ENCODE peak calls at places on chromosomes 6 and 20, in seven cellular contexts. A is OCI-LY7, Q is neuronal stem cell, H is H1, Z is neural progenitor cell, J is IMR-90, Y is MM.1S. I is an unnamed sample.
A peak's percentile ranks its signal among the peaks of the same experiment; 100 is the strongest.

GRCh38 chr20:878511-879307 is 37.4 kb downstream of the ANGPT4 start:
- DNase-seq in A (peak; percentile 44), Q (peak; percentile 74), H (peak; percentile 81), Z (peak; percentile 85), J (peak; percentile 20), Y (peak; percentile 34), I (no peak)

GRCh38 chr6:169828176-169828575 is 76.8 kb downstream of the ERMARD start:
- DNase-seq in A (no peak), Q (no peak), H (peak; percentile 36), Z (no peak), J (no peak), Y (no peak), I (no peak)

GRCh38 chr6:2872417-2873358 is 30.4 kb downstream of the SERPINB9 start:
- DNase-seq in A (no peak), Q (no peak), H (no peak), Z (no peak), J (no peak), Y (no peak), I (no peak)

GRCh38 chr20:50219520-50220086 is 29.0 kb downstream of the CEBPB start:
- DNase-seq in A (no peak), Q (no peak), H (no peak), Z (no peak), J (no peak), Y (no peak), I (no peak)

GRCh38 chr6:43495409-43495941 is 14.7 kb downstream of the LRRC73 start:
- DNase-seq in A (no peak), Q (no peak), H (no peak), Z (no peak), J (no peak), Y (no peak), I (peak; percentile 60)

GRCh38 chr20:48822879-48823385 is 4.9 kb downstream of the PREX1 start:
- DNase-seq in A (no peak), Q (no peak), H (no peak), Z (no peak), J (no peak), Y (no peak), I (no peak)

GRCh38 chr20:32742322-32743236 is 688 bp downstream of the COMMD7 start:
- DNase-seq in A (peak; percentile 35), Q (no peak), H (peak; percentile 58), Z (peak; percentile 25), J (no peak), Y (no peak), I (no peak)

GRCh38 chr6:13461805-13462204 is 25.6 kb downstream of the GFOD1 start:
- DNase-seq in A (no peak), Q (no peak), H (no peak), Z (no peak), J (no peak), Y (no peak), I (no peak)

GRCh38 chr20:25389858-25390537 is 637 bp downstream of the ABHD12 start:
- DNase-seq in A (no peak), Q (peak; percentile 56), H (peak; percentile 69), Z (peak; percentile 76), J (no peak), Y (peak; percentile 40), I (peak; percentile 32)

GRCh38 chr20:23230766-23231385 is 119.7 kb upstream of the NXT1 start:
- DNase-seq in A (no peak), Q (no peak), H (peak; percentile 33), Z (no peak), J (no peak), Y (no peak), I (no peak)

GRCh38 chr6:19327684-19328083 is 509.5 kb upstream of the ID4 start:
- DNase-seq in A (no peak), Q (no peak), H (no peak), Z (no peak), J (no peak), Y (no peak), I (no peak)

GRCh38 chr6:121857551-121857950 is 422.1 kb downstream of the GJA1 start:
- DNase-seq in A (no peak), Q (no peak), H (no peak), Z (peak; percentile 13), J (peak; percentile 8), Y (no peak), I (no peak)

GRCh38 chr20:25220810-25221591 is 25.5 kb downstream of the ENTPD6 start:
- DNase-seq in A (no peak), Q (no peak), H (no peak), Z (no peak), J (no peak), Y (no peak), I (no peak)

GRCh38 chr6:126176266-126176665 is 163.6 kb upstream of the CENPW start:
- DNase-seq in A (no peak), Q (no peak), H (no peak), Z (peak; percentile 40), J (peak; percentile 14), Y (no peak), I (no peak)

GRCh38 chr6:13486679-13487121 is 700 bp downstream of the GFOD1 start:
- DNase-seq in A (peak; percentile 80), Q (peak; percentile 37), H (peak; percentile 74), Z (peak; percentile 67), J (peak; percentile 61), Y (peak; percentile 39), I (no peak)

GRCh38 chr6:159305159-159305558 is 136.0 kb downstream of the FNDC1 start:
- DNase-seq in A (no peak), Q (no peak), H (no peak), Z (no peak), J (no peak), Y (no peak), I (no peak)

GRCh38 chr6:18186033-18186432 is 30.8 kb downstream of the KDM1B start:
- DNase-seq in A (no peak), Q (no peak), H (no peak), Z (peak; percentile 28), J (no peak), Y (no peak), I (peak; percentile 65)

GRCh38 chr6:26019261-26019845 is 56.8 kb downstream of the TRIM38 start:
- DNase-seq in A (no peak), Q (no peak), H (no peak), Z (no peak), J (no peak), Y (no peak), I (no peak)

GRCh38 chr20:8898823-8899222 is 170.1 kb upstream of the PLCB4 start:
- DNase-seq in A (no peak), Q (no peak), H (no peak), Z (no peak), J (no peak), Y (no peak), I (no peak)

GRCh38 chr6:90719321-90720195 is 132.7 kb upstream of the MAP3K7 start:
- DNase-seq in A (no peak), Q (no peak), H (no peak), Z (no peak), J (no peak), Y (no peak), I (no peak)

GRCh38 chr6:39207421-39208232 is 21.6 kb downstream of the KCNK5 start:
- DNase-seq in A (no peak), Q (no peak), H (no peak), Z (no peak), J (no peak), Y (no peak), I (no peak)

GRCh38 chr6:429515-430121 is 38.1 kb downstream of the IRF4 start:
- DNase-seq in A (no peak), Q (no peak), H (no peak), Z (no peak), J (no peak), Y (peak; percentile 31), I (no peak)

GRCh38 chr20:35954907-35955251 is 577 bp upstream of the SCAND1 start:
- DNase-seq in A (peak; percentile 55), Q (no peak), H (no peak), Z (no peak), J (peak; percentile 43), Y (peak; percentile 63), I (peak; percentile 46)

GRCh38 chr6:32868257-32868788 is 14.3 kb downstream of the PSMB9 start:
- DNase-seq in A (peak; percentile 90), Q (peak; percentile 86), H (peak; percentile 84), Z (peak; percentile 85), J (peak; percentile 65), Y (peak; percentile 79), I (peak; percentile 55)

GRCh38 chr20:32114305-32114960 is 4.9 kb downstream of the TM9SF4 start:
- DNase-seq in A (no peak), Q (no peak), H (no peak), Z (no peak), J (no peak), Y (no peak), I (no peak)

GRCh38 chr6:88891135-88891845 is 72.1 kb downstream of the RNGTT start:
- DNase-seq in A (no peak), Q (no peak), H (no peak), Z (no peak), J (peak; percentile 20), Y (no peak), I (no peak)
- H3K4me2 ChIP-seq in A (no peak overlapping the region), Q (no peak overlapping the region), H (no peak overlapping the region), Z (no peak overlapping the region), J (no peak overlapping the region), Y (no peak overlapping the region), I (no peak overlapping the region)

GRCh38 chr6:137879301-137879700 is 12.2 kb downstream of the TNFAIP3 start:
- DNase-seq in A (no peak), Q (no peak), H (no peak), Z (no peak), J (no peak), Y (no peak), I (no peak)
- H3K4me2 ChIP-seq in A (no peak overlapping the region), Q (no peak overlapping the region), H (peak overlapping the region; percentile 35), Z (peak overlapping the region; percentile 63), J (no peak overlapping the region), Y (peak overlapping the region; percentile 3), I (no peak overlapping the region)

GRCh38 chr6:166862287-166862977 is 93.9 kb downstream of the RNASET2 start:
- DNase-seq in A (no peak), Q (peak; percentile 52), H (peak; percentile 81), Z (peak; percentile 76), J (no peak), Y (no peak), I (no peak)
- H3K4me2 ChIP-seq in A (no peak overlapping the region), Q (peak overlapping the region; percentile 67), H (peak overlapping the region; percentile 83), Z (peak overlapping the region; percentile 96), J (peak overlapping the region; percentile 97), Y (peak overlapping the region; percentile 55), I (no peak overlapping the region)

GRCh38 chr6:164133095-164133494 is 718.6 kb downstream of the QKI start:
- DNase-seq in A (no peak), Q (no peak), H (no peak), Z (no peak), J (no peak), Y (no peak), I (no peak)

GRCh38 chr6:164130151-164130550 is 715.6 kb downstream of the QKI start:
- DNase-seq in A (no peak), Q (no peak), H (no peak), Z (no peak), J (no peak), Y (no peak), I (no peak)

GRCh38 chr6:164124986-164125385 is 710.5 kb downstream of the QKI start:
- DNase-seq in A (no peak), Q (no peak), H (no peak), Z (no peak), J (no peak), Y (no peak), I (no peak)

GRCh38 chr6:164129218-164129617 is 714.7 kb downstream of the QKI start:
- DNase-seq in A (no peak), Q (no peak), H (no peak), Z (no peak), J (no peak), Y (no peak), I (no peak)

DNA sequence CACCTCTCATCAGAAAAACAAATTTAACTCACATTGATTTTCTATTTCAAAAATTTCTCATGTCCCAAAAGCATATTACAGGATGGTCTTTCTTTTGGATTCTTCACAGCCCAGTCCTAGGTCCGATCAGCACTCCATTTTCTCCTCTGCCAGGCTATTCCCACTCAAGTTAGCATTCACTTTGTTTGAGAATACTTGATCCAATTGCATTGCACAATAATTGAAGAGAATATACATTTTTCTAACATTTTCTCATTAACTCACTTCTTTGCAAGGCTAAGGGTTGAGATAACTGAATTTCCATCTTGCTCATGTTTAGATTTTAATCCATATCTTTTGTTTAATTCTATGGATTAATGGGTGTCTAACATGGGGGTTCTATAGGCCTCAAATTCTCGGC is 716.1 kb downstream of the QKI start:
- DNase-seq in A (no peak), Q (no peak), H (no peak), Z (no peak), J (no peak), Y (no peak), I (no peak)
- H3K4me2 ChIP-seq in A (no peak overlapping the region), Q (no peak overlapping the region), H (no peak overlapping the region), Z (no peak overlapping the region), J (no peak overlapping the region), Y (no peak overlapping the region), I (no peak overlapping the region)